ENCODE peak calls at places on chromosomes 4 and X, in eight cellular contexts. One of them, this sample, is unnamed.
A peak's percentile ranks its signal among the peaks of the same experiment; 100 is the strongest.

GRCh38 chr4:128821151-128821550 is 11.7 kb downstream of the JADE1 start:
- DNase-seq in osteoblast: no peak
- DNase-seq in GM12878: no peak
- DNase-seq in SJCRH30: no peak
- DNase-seq in small intestine: no peak
- DNase-seq in neuronal stem cell: no peak
- DNase-seq in uterus: no peak
- DNase-seq in endodermal cell: no peak
- DNase-seq in this sample: no peak

GRCh38 chr4:143939528-143939927 is 34.2 kb upstream of the GYPE start:
- DNase-seq in osteoblast: no peak
- DNase-seq in GM12878: no peak
- DNase-seq in SJCRH30: no peak
- DNase-seq in small intestine: no peak
- DNase-seq in neuronal stem cell: no peak
- DNase-seq in uterus: no peak
- DNase-seq in endodermal cell: no peak
- DNase-seq in this sample: no peak

GRCh38 chr4:15354790-15355418 is 72.9 kb upstream of the C1QTNF7 start:
- DNase-seq in osteoblast: no peak
- DNase-seq in GM12878: no peak
- DNase-seq in SJCRH30: no peak
- DNase-seq in small intestine: no peak
- DNase-seq in neuronal stem cell: no peak
- DNase-seq in uterus: peak; percentile 64
- DNase-seq in endodermal cell: no peak
- DNase-seq in this sample: no peak

GRCh38 chr4:107453231-107453630 is 266.8 kb downstream of the PAPSS1 start:
- DNase-seq in osteoblast: no peak
- DNase-seq in GM12878: no peak
- DNase-seq in SJCRH30: no peak
- DNase-seq in small intestine: no peak
- DNase-seq in neuronal stem cell: no peak
- DNase-seq in uterus: no peak
- DNase-seq in endodermal cell: no peak
- DNase-seq in this sample: no peak

GRCh38 chr4:171650543-171650942 is 162.7 kb upstream of the GALNTL6 start:
- DNase-seq in osteoblast: no peak
- DNase-seq in GM12878: no peak
- DNase-seq in SJCRH30: peak; percentile 31
- DNase-seq in small intestine: no peak
- DNase-seq in neuronal stem cell: no peak
- DNase-seq in uterus: no peak
- DNase-seq in endodermal cell: peak; percentile 69
- DNase-seq in this sample: no peak

GRCh38 chrX:78437621-78438020 is 110.2 kb upstream of the CYSLTR1 start:
- DNase-seq in osteoblast: no peak
- DNase-seq in GM12878: no peak
- DNase-seq in SJCRH30: no peak
- DNase-seq in small intestine: no peak
- DNase-seq in neuronal stem cell: no peak
- DNase-seq in uterus: no peak
- DNase-seq in endodermal cell: no peak
- DNase-seq in this sample: no peak

GRCh38 chr4:61149278-61149677 is 50.8 kb upstream of the ADGRL3 start:
- DNase-seq in osteoblast: no peak
- DNase-seq in GM12878: no peak
- DNase-seq in SJCRH30: no peak
- DNase-seq in small intestine: no peak
- DNase-seq in neuronal stem cell: no peak
- DNase-seq in uterus: no peak
- DNase-seq in endodermal cell: no peak
- DNase-seq in this sample: no peak

GRCh38 chr4:4377683-4378082 is 9.2 kb upstream of the NSG1 start:
- DNase-seq in osteoblast: peak; percentile 35
- DNase-seq in GM12878: no peak
- DNase-seq in SJCRH30: peak; percentile 20
- DNase-seq in small intestine: no peak
- DNase-seq in neuronal stem cell: no peak
- DNase-seq in uterus: no peak
- DNase-seq in endodermal cell: no peak
- DNase-seq in this sample: no peak

GRCh38 chr4:41323186-41323585 is 66.5 kb downstream of the UCHL1 start:
- DNase-seq in osteoblast: no peak
- DNase-seq in GM12878: no peak
- DNase-seq in SJCRH30: no peak
- DNase-seq in small intestine: no peak
- DNase-seq in neuronal stem cell: no peak
- DNase-seq in uterus: no peak
- DNase-seq in endodermal cell: no peak
- DNase-seq in this sample: no peak

GRCh38 chr4:6333301-6334202 is 63.9 kb downstream of the WFS1 start:
- DNase-seq in osteoblast: no peak
- DNase-seq in GM12878: no peak
- DNase-seq in SJCRH30: peak; percentile 39
- DNase-seq in small intestine: no peak
- DNase-seq in neuronal stem cell: no peak
- DNase-seq in uterus: no peak
- DNase-seq in endodermal cell: peak; percentile 75
- DNase-seq in this sample: no peak

GRCh38 chr4:89434364-89434988 is 126.9 kb upstream of the GPRIN3 start:
- DNase-seq in osteoblast: peak; percentile 69
- DNase-seq in GM12878: no peak
- DNase-seq in SJCRH30: no peak
- DNase-seq in small intestine: peak; percentile 63
- DNase-seq in neuronal stem cell: no peak
- DNase-seq in uterus: no peak
- DNase-seq in endodermal cell: no peak
- DNase-seq in this sample: no peak

GRCh38 chr4:20326977-20327376 is 75.3 kb downstream of the SLIT2 start:
- DNase-seq in osteoblast: no peak
- DNase-seq in GM12878: no peak
- DNase-seq in SJCRH30: no peak
- DNase-seq in small intestine: no peak
- DNase-seq in neuronal stem cell: no peak
- DNase-seq in uterus: no peak
- DNase-seq in endodermal cell: no peak
- DNase-seq in this sample: no peak

GRCh38 chr4:101458914-101459313 is 111.6 kb upstream of the PPP3CA start:
- DNase-seq in osteoblast: no peak
- DNase-seq in GM12878: no peak
- DNase-seq in SJCRH30: no peak
- DNase-seq in small intestine: no peak
- DNase-seq in neuronal stem cell: no peak
- DNase-seq in uterus: no peak
- DNase-seq in endodermal cell: no peak
- DNase-seq in this sample: no peak

GRCh38 chr4:185903205-185903604 is 91.2 kb upstream of the SORBS2 start:
- DNase-seq in osteoblast: peak; percentile 27
- DNase-seq in GM12878: no peak
- DNase-seq in SJCRH30: no peak
- DNase-seq in small intestine: no peak
- DNase-seq in neuronal stem cell: no peak
- DNase-seq in uterus: no peak
- DNase-seq in endodermal cell: no peak
- DNase-seq in this sample: no peak

GRCh38 chr4:92104506-92104905 is 199.3 kb upstream of the GRID2 start:
- DNase-seq in osteoblast: no peak
- DNase-seq in GM12878: no peak
- DNase-seq in SJCRH30: no peak
- DNase-seq in small intestine: no peak
- DNase-seq in neuronal stem cell: no peak
- DNase-seq in uterus: no peak
- DNase-seq in endodermal cell: no peak
- DNase-seq in this sample: no peak

GRCh38 chr4:77308843-77309242 is 151.8 kb downstream of the CCNG2 start:
- DNase-seq in osteoblast: peak; percentile 52
- DNase-seq in GM12878: no peak
- DNase-seq in SJCRH30: peak; percentile 15
- DNase-seq in small intestine: peak; percentile 26
- DNase-seq in neuronal stem cell: peak; percentile 9
- DNase-seq in uterus: no peak
- DNase-seq in endodermal cell: no peak
- DNase-seq in this sample: no peak

GRCh38 chrX:110600745-110601310 is 194.8 kb downstream of the CHRDL1 start:
- DNase-seq in osteoblast: peak; percentile 30
- DNase-seq in GM12878: no peak
- DNase-seq in SJCRH30: peak; percentile 80
- DNase-seq in small intestine: no peak
- DNase-seq in neuronal stem cell: no peak
- DNase-seq in uterus: no peak
- DNase-seq in endodermal cell: no peak
- DNase-seq in this sample: no peak

GRCh38 chrX:136953867-136954787 is 73.6 kb upstream of the RBMX start:
- DNase-seq in osteoblast: peak; percentile 44
- DNase-seq in GM12878: peak; percentile 30
- DNase-seq in SJCRH30: peak; percentile 70
- DNase-seq in small intestine: peak; percentile 57
- DNase-seq in neuronal stem cell: peak; percentile 45
- DNase-seq in uterus: peak; percentile 41
- DNase-seq in endodermal cell: peak; percentile 87
- DNase-seq in this sample: peak; percentile 31

GRCh38 chrX:2707334-2707760 is 16.3 kb downstream of the CD99 start:
- DNase-seq in osteoblast: peak; percentile 95
- DNase-seq in GM12878: peak; percentile 95
- DNase-seq in SJCRH30: peak; percentile 55
- DNase-seq in small intestine: peak; percentile 55
- DNase-seq in neuronal stem cell: no peak
- DNase-seq in uterus: no peak
- DNase-seq in endodermal cell: peak; percentile 91
- DNase-seq in this sample: peak; percentile 69

GRCh38 chr4:74159397-74159709 is 1.4 kb downstream of the MTHFD2L start:
- DNase-seq in osteoblast: no peak
- DNase-seq in GM12878: no peak
- DNase-seq in SJCRH30: no peak
- DNase-seq in small intestine: no peak
- DNase-seq in neuronal stem cell: no peak
- DNase-seq in uterus: no peak
- DNase-seq in endodermal cell: no peak
- DNase-seq in this sample: no peak

GRCh38 chr4:74157116-74157742 is 689 bp upstream of the MTHFD2L start:
- DNase-seq in osteoblast: peak; percentile 57
- DNase-seq in GM12878: no peak
- DNase-seq in SJCRH30: no peak
- DNase-seq in small intestine: no peak
- DNase-seq in neuronal stem cell: peak; percentile 9
- DNase-seq in uterus: no peak
- DNase-seq in endodermal cell: no peak
- DNase-seq in this sample: no peak

GRCh38 chr4:74156521-74156920 is 1.4 kb upstream of the MTHFD2L start:
- DNase-seq in osteoblast: no peak
- DNase-seq in GM12878: no peak
- DNase-seq in SJCRH30: no peak
- DNase-seq in small intestine: no peak
- DNase-seq in neuronal stem cell: no peak
- DNase-seq in uterus: no peak
- DNase-seq in endodermal cell: no peak
- DNase-seq in this sample: no peak

GRCh38 chr4:74157743-74158560 is at the start of gene MTHFD2L:
- DNase-seq in osteoblast: peak; percentile 99
- DNase-seq in GM12878: peak; percentile 40
- DNase-seq in SJCRH30: peak; percentile 98
- DNase-seq in small intestine: peak; percentile 95
- DNase-seq in neuronal stem cell: peak; percentile 78
- DNase-seq in uterus: peak; percentile 94
- DNase-seq in endodermal cell: peak; percentile 97
- DNase-seq in this sample: peak; percentile 79

GRCh38 chr4:74158561-74159396 is 861 bp downstream of the MTHFD2L start:
- DNase-seq in osteoblast: peak; percentile 78
- DNase-seq in GM12878: peak; percentile 9
- DNase-seq in SJCRH30: no peak
- DNase-seq in small intestine: peak; percentile 17
- DNase-seq in neuronal stem cell: no peak
- DNase-seq in uterus: no peak
- DNase-seq in endodermal cell: no peak
- DNase-seq in this sample: no peak
- H3K4me1 ChIP-seq in osteoblast: peaks cover 22% of the 10 kb centered on the region
- H3K4me1 ChIP-seq in GM12878: peaks cover 2% of the 10 kb centered on the region
- H3K4me1 ChIP-seq in SJCRH30: peaks cover 33% of the 10 kb centered on the region
- H3K4me1 ChIP-seq in small intestine: no peaks in the 10 kb centered on the region
- H3K4me1 ChIP-seq in neuronal stem cell: peaks cover 6% of the 10 kb centered on the region
- H3K4me1 ChIP-seq in uterus: no peaks in the 10 kb centered on the region
- H3K4me1 ChIP-seq in endodermal cell: no peaks in the 10 kb centered on the region
- H3K4me1 ChIP-seq in this sample: peaks cover 9% of the 10 kb centered on the region

GRCh38 chr4:676871-677235 is 2.5 kb downstream of the MYL5 start:
- DNase-seq in osteoblast: no peak
- DNase-seq in GM12878: no peak
- DNase-seq in SJCRH30: peak; percentile 72
- DNase-seq in small intestine: no peak
- DNase-seq in neuronal stem cell: no peak
- DNase-seq in uterus: no peak
- DNase-seq in endodermal cell: no peak
- DNase-seq in this sample: no peak
- H3K4me1 ChIP-seq in osteoblast: peaks cover 25% of the 10 kb centered on the region
- H3K4me1 ChIP-seq in GM12878: peaks cover 38% of the 10 kb centered on the region
- H3K4me1 ChIP-seq in SJCRH30: peaks cover 37% of the 10 kb centered on the region
- H3K4me1 ChIP-seq in small intestine: peaks cover 2% of the 10 kb centered on the region
- H3K4me1 ChIP-seq in neuronal stem cell: peaks cover 16% of the 10 kb centered on the region
- H3K4me1 ChIP-seq in uterus: peaks cover 7% of the 10 kb centered on the region
- H3K4me1 ChIP-seq in endodermal cell: no peaks in the 10 kb centered on the region
- H3K4me1 ChIP-seq in this sample: peaks cover 11% of the 10 kb centered on the region

DNA sequence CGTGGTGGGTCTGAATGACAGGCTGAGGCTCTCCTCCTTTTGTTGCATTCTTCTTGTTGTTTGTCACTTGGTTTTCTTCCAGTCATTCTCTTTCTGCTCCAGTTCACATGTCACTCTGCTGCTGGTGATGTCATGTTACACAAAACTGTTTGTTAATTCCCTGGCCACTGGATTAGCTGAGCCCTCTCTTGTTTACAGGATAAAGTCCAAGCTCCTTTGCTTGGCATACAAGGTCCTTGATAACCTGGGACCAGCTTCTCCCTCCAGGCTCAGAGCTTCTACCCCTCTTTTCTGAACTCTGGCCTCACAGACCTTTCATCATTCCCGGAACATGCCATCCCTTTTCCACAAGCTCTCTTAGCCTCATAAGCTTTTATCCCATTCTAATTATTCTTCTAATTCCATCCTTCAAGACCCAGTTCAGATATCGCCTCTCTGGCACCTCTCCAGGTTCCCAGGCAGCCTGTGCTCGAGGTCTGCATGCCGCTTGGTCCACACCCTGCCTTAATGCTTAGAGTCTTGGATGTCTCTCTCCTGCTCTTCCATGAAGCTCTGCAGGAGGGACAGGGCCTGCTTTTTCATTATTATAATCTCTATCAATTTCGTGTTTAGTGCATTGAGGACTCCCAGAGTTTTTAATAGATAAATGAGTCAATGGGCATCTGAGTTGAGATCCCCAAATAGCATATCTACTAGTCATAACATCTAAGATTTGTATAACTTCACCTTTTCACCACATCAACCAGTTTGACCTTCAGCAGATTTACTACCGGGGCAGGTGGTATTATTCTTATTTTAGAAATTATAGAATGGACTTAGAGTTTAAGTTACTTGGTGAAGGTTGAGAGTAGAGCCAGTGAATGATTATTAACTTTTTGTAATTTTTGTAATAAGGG is 98.7 kb downstream of the TMEM131L start:
- DNase-seq in osteoblast: no peak
- DNase-seq in GM12878: no peak
- DNase-seq in SJCRH30: peak; percentile 45
- DNase-seq in small intestine: peak; percentile 80
- DNase-seq in neuronal stem cell: peak; percentile 65
- DNase-seq in uterus: no peak
- DNase-seq in endodermal cell: no peak
- DNase-seq in this sample: no peak
- H3K4me1 ChIP-seq in osteoblast: no peaks in the 10 kb centered on the region
- H3K4me1 ChIP-seq in GM12878: peaks cover 33% of the 10 kb centered on the region
- H3K4me1 ChIP-seq in SJCRH30: peaks cover 9% of the 10 kb centered on the region
- H3K4me1 ChIP-seq in small intestine: peaks cover 2% of the 10 kb centered on the region
- H3K4me1 ChIP-seq in neuronal stem cell: peaks cover 9% of the 10 kb centered on the region
- H3K4me1 ChIP-seq in uterus: no peaks in the 10 kb centered on the region
- H3K4me1 ChIP-seq in endodermal cell: no peaks in the 10 kb centered on the region
- H3K4me1 ChIP-seq in this sample: peaks cover 13% of the 10 kb centered on the region

GRCh38 chrX:17007134-17007768 is 60.8 kb downstream of the REPS2 start:
- DNase-seq in osteoblast: peak; percentile 21
- DNase-seq in GM12878: no peak
- DNase-seq in SJCRH30: peak; percentile 49
- DNase-seq in small intestine: peak; percentile 26
- DNase-seq in neuronal stem cell: no peak
- DNase-seq in uterus: no peak
- DNase-seq in endodermal cell: peak; percentile 68
- DNase-seq in this sample: no peak
- H3K4me1 ChIP-seq in osteoblast: no peaks in the 10 kb centered on the region
- H3K4me1 ChIP-seq in GM12878: no peaks in the 10 kb centered on the region
- H3K4me1 ChIP-seq in SJCRH30: peaks cover 3% of the 10 kb centered on the region
- H3K4me1 ChIP-seq in small intestine: no peaks in the 10 kb centered on the region
- H3K4me1 ChIP-seq in neuronal stem cell: no peaks in the 10 kb centered on the region
- H3K4me1 ChIP-seq in uterus: no peaks in the 10 kb centered on the region
- H3K4me1 ChIP-seq in endodermal cell: no peaks in the 10 kb centered on the region
- H3K4me1 ChIP-seq in this sample: no peaks in the 10 kb centered on the region